ENCODE peak calls at places on chromosomes 6 and 20, in six cellular contexts. L is right lobe of liver, Q is sigmoid colon, P is heart left ventricle, Z is tibial nerve, E is neural progenitor cell. B is an unnamed sample. For H3K4me1, the result is how much of the 10 kb centered on the place peaks cover.

GRCh38 chr6:37433657-37434271 is 743 bp downstream of the CMTR1 start:
- DNase-seq in Q (no peak), P (no peak), Z (no peak), E (peak), L (peak), B (no peak)

GRCh38 chr20:4920131-4920530 is 81.2 kb downstream of the SLC23A2 start:
- DNase-seq in Z (no peak), E (no peak), Q (no peak), L (no peak), P (no peak), B (no peak)

GRCh38 chr20:47952165-47952564 is 166.9 kb upstream of the SULF2 start:
- DNase-seq in Z (no peak), L (no peak), Q (no peak), P (no peak), E (no peak), B (no peak)

GRCh38 chr6:118735320-118735719 is 83.9 kb upstream of the CEP85L start:
- DNase-seq in L (no peak), E (peak), P (no peak), Q (no peak), Z (no peak), B (no peak)

GRCh38 chr6:36769161-36769675 is 70.0 kb downstream of the CPNE5 start:
- DNase-seq in E (peak), Q (no peak), Z (no peak), P (peak), L (no peak), B (no peak)

GRCh38 chr6:9412951-9413559 is 977.7 kb upstream of the SLC35B3 start:
- DNase-seq in E (peak), L (peak), Z (no peak), P (no peak), Q (no peak), B (no peak)

GRCh38 chr6:84263557-84263956 is 36.1 kb upstream of the CEP162 start:
- DNase-seq in Z (no peak), E (peak), L (no peak), Q (no peak), P (no peak), B (no peak)

GRCh38 chr20:18514127-18514526 is 6.4 kb downstream of the SEC23B start:
- DNase-seq in Z (no peak), L (no peak), Q (no peak), E (no peak), P (no peak), B (no peak)

GRCh38 chr20:24382775-24383174 is 86.7 kb upstream of the SYNDIG1 start:
- DNase-seq in L (no peak), Z (no peak), E (no peak), P (no peak), Q (no peak), B (no peak)

GRCh38 chr6:138752017-138752416 is 21.6 kb upstream of the CCDC28A start:
- DNase-seq in Q (no peak), E (peak), L (no peak), P (no peak), Z (no peak), B (no peak)

GRCh38 chr6:25085761-25086160 is 150.0 kb upstream of the RIPOR2 start:
- DNase-seq in Q (no peak), Z (no peak), E (no peak), P (peak), L (no peak), B (no peak)

GRCh38 chr6:11467364-11467763 is 70.2 kb upstream of the TMEM170B start:
- DNase-seq in Z (no peak), L (no peak), Q (no peak), P (no peak), E (no peak), B (no peak)

GRCh38 chr6:154466971-154467679 is 43.4 kb downstream of the CNKSR3 start:
- DNase-seq in Q (no peak), E (no peak), L (no peak), P (no peak), Z (no peak), B (no peak)

GRCh38 chr20:39050555-39050902 is 88.4 kb downstream of the DHX35 start:
- DNase-seq in E (no peak), Q (no peak), L (no peak), P (no peak), Z (no peak), B (no peak)

GRCh38 chr20:52731086-52731485 is 241.1 kb upstream of the TSHZ2 start:
- DNase-seq in Q (no peak), P (no peak), L (no peak), Z (no peak), E (peak), B (no peak)

GRCh38 chr6:129235167-129236072 is 352.5 kb downstream of the LAMA2 start:
- DNase-seq in Z (no peak), L (no peak), E (no peak), Q (no peak), P (no peak), B (no peak)

GRCh38 chr6:142537612-142538478 is 236.0 kb downstream of the ADGRG6 start:
- DNase-seq in L (no peak), Z (no peak), P (no peak), E (no peak), Q (no peak), B (no peak)

GRCh38 chr20:2838170-2838797 is 2.2 kb downstream of the PCED1A start:
- DNase-seq in Q (no peak), P (no peak), Z (no peak), L (no peak), E (no peak), B (no peak)

GRCh38 chr6:144675231-144675861 is 390.2 kb downstream of the UTRN start:
- DNase-seq in P (no peak), L (no peak), Q (no peak), Z (peak), E (no peak), B (no peak)

GRCh38 chr6:138957484-138957883 is 30.6 kb downstream of the REPS1 start:
- DNase-seq in L (no peak), Z (no peak), P (no peak), Q (no peak), E (no peak), B (no peak)

GRCh38 chr20:2748551-2749342 is 51.7 kb downstream of the CPXM1 start:
- DNase-seq in P (no peak), E (no peak), Z (no peak), L (no peak), Q (peak), B (no peak)

GRCh38 chr6:149032599-149033405 is 284.7 kb upstream of the TAB2 start:
- DNase-seq in L (peak), E (no peak), P (no peak), Q (no peak), Z (no peak), B (no peak)

GRCh38 chr20:22285555-22285954 is 298.8 kb downstream of the FOXA2 start:
- DNase-seq in Q (no peak), E (no peak), P (no peak), Z (no peak), L (no peak), B (no peak)

GRCh38 chr6:166684866-166685265 is 57.8 kb upstream of the RPS6KA2 start:
- DNase-seq in E (no peak), L (no peak), Z (no peak), Q (no peak), P (no peak), B (no peak)

GRCh38 chr6:157955675-157956074 is 26.0 kb upstream of the SYNJ2 start:
- DNase-seq in E (no peak), L (no peak), Z (no peak), Q (no peak), P (no peak), B (no peak)

GRCh38 chr20:6611911-6612614 is 155.4 kb upstream of the BMP2 start:
- DNase-seq in P (no peak), Q (no peak), L (no peak), Z (no peak), E (no peak), B (no peak)

GRCh38 chr6:127343753-127344659 is 597 bp upstream of the ECHDC1 start:
- DNase-seq in P (no peak), Z (peak), Q (no peak), L (no peak), E (peak), B (no peak)

GRCh38 chr6:155245871-155246270 is 17.9 kb upstream of the CLDN20 start:
- DNase-seq in E (no peak), Q (no peak), Z (no peak), P (no peak), L (no peak), B (no peak)

GRCh38 chr6:11473008-11473740 is 64.4 kb upstream of the TMEM170B start:
- DNase-seq in L (no peak), P (no peak), Z (peak), E (no peak), Q (no peak), B (no peak)

GRCh38 chr6:36216559-36216958 is 20.0 kb downstream of the BRPF3 start:
- DNase-seq in Z (no peak), L (no peak), Q (no peak), P (no peak), E (no peak), B (no peak)

GRCh38 chr6:158867381-158868121 is 48.4 kb upstream of the EZR start:
- DNase-seq in P (no peak), L (no peak), Z (no peak), Q (no peak), E (no peak), B (no peak)

GRCh38 chr6:10850728-10851127 is 12.4 kb upstream of the MAK start:
- DNase-seq in Z (no peak), E (no peak), P (no peak), L (no peak), Q (no peak), B (no peak)

GRCh38 chr6:53944538-53944937 is 149.7 kb downstream of the LRRC1 start:
- DNase-seq in Z (no peak), P (no peak), E (no peak), Q (no peak), L (no peak), B (no peak)

GRCh38 chr6:8434727-8435092 is 635 bp downstream of the SLC35B3 start:
- DNase-seq in E (no peak), Q (no peak), Z (no peak), P (no peak), L (no peak), B (no peak)

GRCh38 chr6:13813621-13814175 is 659 bp downstream of the MCUR1 start:
- DNase-seq in Z (peak), Q (peak), L (peak), P (peak), E (peak), B (peak)

GRCh38 chr6:25788305-25788922 is 33.9 kb downstream of the SLC17A4 start:
- DNase-seq in Z (peak), P (no peak), Q (no peak), E (peak), L (peak), B (no peak)

GRCh38 chr6:170047813-170048212 is 243.1 kb downstream of the DLL1 start:
- DNase-seq in E (no peak), Z (no peak), P (peak), L (no peak), Q (peak), B (peak)

GRCh38 chr6:56540232-56540631 is 102.5 kb downstream of the DST start:
- DNase-seq in E (no peak), Q (no peak), Z (no peak), L (no peak), P (no peak), B (no peak)

GRCh38 chr6:56540950-56541600 is 101.6 kb downstream of the DST start:
- DNase-seq in Q (no peak), L (no peak), Z (no peak), P (no peak), E (no peak), B (no peak)

GRCh38 chr6:56542367-56543331 is 100.0 kb downstream of the DST start:
- DNase-seq in Q (peak), L (peak), Z (peak), E (peak), P (peak), B (peak)

GRCh38 chr6:56539503-56540105 is 103.1 kb downstream of the DST start:
- DNase-seq in L (no peak), E (no peak), Z (no peak), Q (no peak), P (no peak), B (no peak)

GRCh38 chr6:56541736-56542366 is 100.8 kb downstream of the DST start:
- DNase-seq in E (no peak), L (no peak), Q (no peak), P (no peak), Z (no peak), B (no peak)
- H3K4me1 ChIP-seq in E (under half), L (under half), Q (under half), P (half or more), Z (under half), B (under half)

DNA sequence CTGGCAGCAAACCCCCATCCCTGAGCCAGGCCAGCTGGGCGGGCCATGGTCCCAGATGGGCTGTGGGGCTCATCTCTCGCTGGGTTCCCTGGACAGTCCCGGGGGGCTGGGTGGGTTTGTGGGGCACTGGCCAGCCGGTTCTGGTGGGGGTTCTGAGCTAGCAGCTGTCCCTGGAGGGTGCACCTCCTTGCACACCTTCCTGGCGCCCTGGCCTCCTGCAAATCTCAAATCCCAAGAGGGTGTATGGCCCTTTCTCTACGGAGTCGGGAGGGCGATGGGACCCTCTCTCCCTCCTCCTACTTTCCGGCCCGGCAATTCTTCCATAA is 1.2 kb upstream of the LAMA5 start:
- DNase-seq in Z (no peak), L (no peak), P (no peak), Q (no peak), E (no peak), B (no peak)
- H3K4me1 ChIP-seq in Z (under half), L (under half), P (half or more), Q (under half), E (half or more), B (under half)

GRCh38 chr6:107787589-107787960 is 36.5 kb downstream of the SCML4 start:
- DNase-seq in P (no peak), Q (no peak), Z (no peak), L (no peak), E (no peak), B (no peak)
- H3K4me1 ChIP-seq in P (under half), Q (under half), Z (under half), L (under half), E (under half), B (under half)

GRCh38 chr20:40953856-40954255 is 74.8 kb upstream of the TOP1 start:
- DNase-seq in P (no peak), Q (peak), Z (no peak), L (no peak), E (no peak), B (no peak)
- H3K4me1 ChIP-seq in P (under half), Q (under half), Z (under half), L (under half), E (under half), B (under half)

DNA sequence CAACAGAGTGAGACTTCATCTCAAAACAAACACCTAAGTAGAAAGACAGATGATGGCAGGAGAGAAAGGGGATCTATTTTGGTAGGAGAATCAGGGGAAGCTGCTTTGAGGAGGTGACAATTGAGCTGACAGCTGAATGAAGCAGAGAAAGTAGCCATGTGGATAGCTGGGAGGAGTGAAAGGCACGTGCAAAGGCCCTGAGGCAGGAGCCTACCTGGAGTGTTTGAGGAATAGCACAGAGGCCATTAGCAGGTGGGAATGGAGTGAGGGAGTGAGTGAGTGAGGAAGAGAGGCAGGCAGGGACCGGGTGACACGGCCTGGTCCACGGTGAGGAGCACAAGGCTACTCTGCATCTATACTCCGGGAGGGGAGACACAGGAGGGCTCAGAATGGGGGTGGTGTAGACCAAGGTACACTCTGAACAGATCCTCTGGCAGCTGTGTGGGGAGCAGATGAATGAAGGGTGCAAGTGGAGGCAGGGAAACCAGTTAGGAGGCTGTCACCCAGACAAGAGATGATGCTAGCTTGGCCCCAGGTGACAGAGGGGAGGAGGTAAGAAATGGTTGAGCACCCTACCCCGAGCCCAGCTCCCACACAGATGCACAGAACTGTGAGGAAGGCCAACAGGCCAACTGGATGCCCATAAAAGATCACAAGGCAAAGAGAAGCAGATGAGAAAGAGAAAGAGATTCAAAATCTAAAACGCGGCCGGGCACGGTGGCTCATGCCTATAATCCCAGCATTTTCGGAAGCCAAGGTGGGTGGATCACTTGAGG is 43.6 kb downstream of the NFATC2 start:
- DNase-seq in Z (no peak), L (no peak), E (no peak), Q (no peak), P (no peak), B (no peak)
- H3K4me1 ChIP-seq in Z (under half), L (under half), E (under half), Q (under half), P (under half), B (under half)

GRCh38 chr20:10661261-10661660 is 12.5 kb downstream of the JAG1 start:
- DNase-seq in Z (no peak), Q (peak), L (no peak), E (no peak), P (peak), B (no peak)

GRCh38 chr20:10658876-10659632 is 14.7 kb downstream of the JAG1 start:
- DNase-seq in L (no peak), P (peak), E (no peak), Q (no peak), Z (no peak), B (no peak)

GRCh38 chr20:10660661-10661060 is 13.1 kb downstream of the JAG1 start:
- DNase-seq in Z (no peak), P (peak), Q (peak), L (no peak), E (no peak), B (no peak)

GRCh38 chr20:10658051-10658823 is 15.6 kb downstream of the JAG1 start:
- DNase-seq in Q (peak), E (no peak), Z (no peak), P (no peak), L (no peak), B (no peak)

DNA sequence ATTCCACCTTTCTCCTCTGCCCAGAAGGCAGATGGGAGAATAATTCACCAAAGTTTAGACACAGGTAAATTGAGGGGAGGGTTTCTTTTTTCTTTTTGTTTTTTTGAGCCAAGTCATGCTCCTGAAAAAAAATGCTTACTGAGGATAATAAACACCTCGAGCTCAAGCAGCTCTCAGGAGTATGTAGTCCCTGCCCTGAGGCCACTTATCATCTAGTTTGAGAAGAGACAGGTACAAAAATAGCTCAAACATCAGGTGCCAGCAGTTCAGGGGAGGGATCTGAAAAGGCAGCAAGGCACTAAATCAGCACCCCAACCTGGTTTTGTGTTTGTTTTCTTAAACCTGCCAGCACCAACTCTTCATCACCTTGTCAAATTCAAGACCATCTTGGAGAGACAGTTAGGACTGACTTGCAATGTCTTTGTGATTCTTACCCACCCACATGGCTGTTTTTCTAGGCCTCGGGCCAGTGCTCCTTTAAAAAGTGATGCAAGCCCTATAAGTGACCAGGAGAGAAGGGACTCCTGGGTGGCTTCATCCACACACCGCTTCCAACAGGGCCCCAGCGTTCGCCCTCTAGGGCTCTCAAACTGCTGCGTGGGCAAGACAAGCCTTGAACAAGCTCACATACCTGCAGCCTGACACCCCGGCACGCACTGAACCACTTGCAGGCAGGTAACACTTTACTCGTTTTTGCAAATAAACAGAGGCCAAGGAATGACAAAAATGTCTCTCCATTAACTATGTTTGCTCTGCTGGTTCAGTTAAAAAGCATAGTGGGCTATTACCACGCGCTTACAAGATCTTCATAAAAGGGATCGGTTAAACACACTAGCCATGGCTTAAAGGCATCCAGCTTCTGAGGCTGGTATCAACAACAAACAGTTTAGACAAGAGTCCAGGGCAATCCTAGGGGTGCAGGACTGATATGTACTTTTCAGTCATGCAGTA is 13.9 kb downstream of the JAG1 start:
- DNase-seq in Q (peak), E (no peak), Z (no peak), P (peak), L (no peak), B (no peak)
- H3K4me1 ChIP-seq in Q (under half), E (half or more), Z (under half), P (half or more), L (under half), B (under half)